ENCODE peak calls at places on chromosomes 13 and 19, in five cellular contexts. D, C, Z, B and W are unnamed samples.

GRCh38 chr19:2127758-2128157 is 23.6 kb downstream of the AP3D1 start:
- DNase-seq in D (no peak), C (no peak), Z (no peak), B (no peak), W (no peak)

GRCh38 chr13:108288741-108289140 is 19.2 kb downstream of the TNFSF13B start:
- DNase-seq in D (no peak), C (no peak), Z (no peak), B (no peak), W (no peak)

GRCh38 chr13:48636550-48636949 is 17.2 kb upstream of the CYSLTR2 start:
- DNase-seq in D (no peak), C (no peak), Z (no peak), B (no peak), W (peak; percentile 31)

GRCh38 chr13:103104340-103104739 is 38.1 kb upstream of the SLC10A2 start:
- DNase-seq in D (no peak), C (no peak), Z (no peak), B (no peak), W (no peak)

GRCh38 chr19:35890113-35890650 is 10.2 kb downstream of the NFKBID start:
- DNase-seq in D (no peak), C (no peak), Z (no peak), B (no peak), W (no peak)

GRCh38 chr19:18761531-18762110 is 29.5 kb downstream of the COMP start:
- DNase-seq in D (no peak), C (no peak), Z (no peak), B (no peak), W (no peak)

GRCh38 chr13:28582225-28582891 is 76.6 kb upstream of the POMP start:
- DNase-seq in D (no peak), C (no peak), Z (peak; percentile 38), B (no peak), W (peak; percentile 53)

GRCh38 chr13:113152894-113153809 is 5.3 kb upstream of the PROZ start:
- DNase-seq in D (peak; percentile 10), C (peak; percentile 65), Z (peak; percentile 32), B (no peak), W (no peak)

GRCh38 chr13:51737609-51738008 is 66.4 kb downstream of the DHRS12 start:
- DNase-seq in D (no peak), C (no peak), Z (no peak), B (no peak), W (no peak)

GRCh38 chr13:101706651-101707050 is 254.2 kb downstream of the ITGBL1 start:
- DNase-seq in D (peak; percentile 13), C (no peak), Z (no peak), B (no peak), W (peak; percentile 94)

GRCh38 chr19:40990972-40991381 is at the start of gene CYP2B6:
- DNase-seq in D (no peak), C (no peak), Z (no peak), B (no peak), W (no peak)
- TF ChIP-seq RCOR1 in D (no peak), C (no peak), Z (no peak), B (no peak), W (no peak)

GRCh38 chr13:73544175-73544574 is 485.4 kb downstream of the KLF5 start:
- DNase-seq in D (peak; percentile 4), C (no peak), Z (no peak), B (no peak), W (no peak)
- TF ChIP-seq RCOR1 in D (no peak), C (no peak), Z (no peak), B (no peak), W (no peak)

DNA sequence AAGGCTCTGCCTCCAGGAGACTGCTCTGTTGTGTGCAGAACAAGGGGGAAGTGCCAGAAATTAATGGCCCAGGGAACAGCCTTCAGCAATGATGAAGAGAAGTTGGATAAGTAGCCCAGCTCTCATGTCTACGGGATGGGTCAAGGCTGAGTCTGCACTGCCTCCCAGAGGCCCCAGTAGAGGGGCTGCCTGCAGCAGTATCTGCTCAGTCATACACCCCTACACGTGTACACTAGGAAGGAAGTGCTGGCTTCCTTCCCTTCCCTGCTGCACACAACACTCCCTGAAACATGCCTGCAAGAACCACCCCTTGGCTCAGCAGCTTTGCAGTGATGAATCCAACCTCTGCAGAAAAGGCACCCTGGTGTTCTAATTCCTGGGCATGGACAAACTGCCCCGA is 54.5 kb upstream of the URI1 start:
- DNase-seq in D (no peak), C (peak; percentile 38), Z (no peak), B (no peak), W (peak; percentile 10)
- TF ChIP-seq RCOR1 in D (no peak), C (no peak), Z (no peak), B (no peak), W (no peak)

GRCh38 chr19:50507376-50507775 is 3.6 kb downstream of the JOSD2 start:
- DNase-seq in D (no peak), C (no peak), Z (no peak), B (no peak), W (no peak)
- TF ChIP-seq RCOR1 in D (no peak), C (no peak), Z (no peak), B (no peak), W (no peak)

GRCh38 chr19:12786149-12786870 is 5.0 kb upstream of the JUNB start:
- DNase-seq in D (peak; percentile 31), C (peak; percentile 46), Z (no peak), B (no peak), W (no peak)
- TF ChIP-seq RCOR1 in D (no peak), C (no peak), Z (no peak), B (no peak), W (no peak)

DNA sequence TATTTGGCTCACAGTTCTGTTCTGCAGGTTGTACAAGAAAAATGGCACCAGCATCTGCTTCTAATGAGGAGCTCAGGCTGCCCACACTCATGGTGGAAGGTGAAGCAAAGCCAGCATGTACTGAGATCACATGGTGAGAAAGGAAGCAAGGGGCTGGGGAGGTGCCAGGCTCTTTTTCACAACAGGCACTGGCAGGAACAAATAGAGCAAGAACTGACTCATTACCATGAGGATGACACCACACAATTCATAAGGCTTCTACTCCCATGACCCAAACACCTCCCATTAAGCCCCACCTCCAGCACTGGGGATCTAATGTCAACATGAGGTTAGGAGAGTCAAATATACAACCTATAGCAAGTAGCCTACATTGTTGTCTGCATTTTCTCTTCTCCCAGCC is 522.6 kb downstream of the RFC3 start:
- DNase-seq in D (peak; percentile 69), C (no peak), Z (no peak), B (no peak), W (no peak)
- TF ChIP-seq RCOR1 in D (no peak), C (no peak), Z (no peak), B (no peak), W (no peak)

DNA sequence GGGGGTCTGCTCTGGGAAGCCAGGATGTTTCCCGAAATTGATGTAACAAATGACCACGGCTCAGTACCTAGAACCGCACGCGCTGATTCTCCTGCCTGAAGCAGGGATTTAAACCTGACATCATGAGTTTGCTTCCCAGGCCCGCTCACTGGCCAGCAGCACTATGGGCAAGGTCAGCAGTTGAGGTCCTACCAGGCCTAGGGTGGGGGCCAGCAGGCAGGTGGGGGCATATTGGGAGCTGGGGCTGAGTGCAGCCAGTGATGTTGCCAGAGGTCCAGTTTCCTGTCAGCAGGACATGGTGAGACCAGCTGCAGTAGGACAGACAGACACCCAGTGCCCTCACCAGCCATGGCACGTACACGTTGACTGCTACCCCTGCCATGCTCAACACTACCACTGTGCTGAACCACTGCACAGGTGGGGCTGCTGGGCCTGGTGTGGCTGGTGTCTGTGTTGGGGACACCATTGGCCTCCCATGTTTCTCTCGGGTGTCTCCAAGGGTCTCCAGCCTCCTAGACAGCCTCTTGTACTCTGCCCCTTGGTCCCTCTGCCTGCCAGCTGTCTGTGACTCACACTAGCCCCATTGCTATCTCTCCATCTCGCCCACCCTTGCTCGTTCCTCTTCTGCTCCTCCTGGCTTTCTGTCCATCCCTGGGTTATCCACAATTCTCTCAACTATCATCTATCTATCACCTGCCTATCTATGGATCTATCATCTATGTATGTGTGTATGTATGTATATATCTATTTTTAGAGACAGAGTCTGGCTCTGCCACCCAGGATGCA is 1.1 kb upstream of the C19orf85 start:
- DNase-seq in D (no peak), C (no peak), Z (no peak), B (no peak), W (no peak)
- TF ChIP-seq RCOR1 in D (no peak), C (no peak), Z (no peak), B (no peak), W (no peak)

GRCh38 chr13:65889368-65889767 is 1340.8 kb downstream of the PCDH9 start:
- DNase-seq in D (no peak), C (no peak), Z (no peak), B (no peak), W (peak; percentile 47)

GRCh38 chr13:65894049-65894448 is 1336.1 kb downstream of the PCDH9 start:
- DNase-seq in D (no peak), C (no peak), Z (no peak), B (no peak), W (no peak)

GRCh38 chr13:65892859-65893258 is 1337.3 kb downstream of the PCDH9 start:
- DNase-seq in D (no peak), C (no peak), Z (no peak), B (no peak), W (peak; percentile 7)
- TF ChIP-seq RCOR1 in D (no peak), C (no peak), Z (no peak), B (no peak), W (no peak)

DNA sequence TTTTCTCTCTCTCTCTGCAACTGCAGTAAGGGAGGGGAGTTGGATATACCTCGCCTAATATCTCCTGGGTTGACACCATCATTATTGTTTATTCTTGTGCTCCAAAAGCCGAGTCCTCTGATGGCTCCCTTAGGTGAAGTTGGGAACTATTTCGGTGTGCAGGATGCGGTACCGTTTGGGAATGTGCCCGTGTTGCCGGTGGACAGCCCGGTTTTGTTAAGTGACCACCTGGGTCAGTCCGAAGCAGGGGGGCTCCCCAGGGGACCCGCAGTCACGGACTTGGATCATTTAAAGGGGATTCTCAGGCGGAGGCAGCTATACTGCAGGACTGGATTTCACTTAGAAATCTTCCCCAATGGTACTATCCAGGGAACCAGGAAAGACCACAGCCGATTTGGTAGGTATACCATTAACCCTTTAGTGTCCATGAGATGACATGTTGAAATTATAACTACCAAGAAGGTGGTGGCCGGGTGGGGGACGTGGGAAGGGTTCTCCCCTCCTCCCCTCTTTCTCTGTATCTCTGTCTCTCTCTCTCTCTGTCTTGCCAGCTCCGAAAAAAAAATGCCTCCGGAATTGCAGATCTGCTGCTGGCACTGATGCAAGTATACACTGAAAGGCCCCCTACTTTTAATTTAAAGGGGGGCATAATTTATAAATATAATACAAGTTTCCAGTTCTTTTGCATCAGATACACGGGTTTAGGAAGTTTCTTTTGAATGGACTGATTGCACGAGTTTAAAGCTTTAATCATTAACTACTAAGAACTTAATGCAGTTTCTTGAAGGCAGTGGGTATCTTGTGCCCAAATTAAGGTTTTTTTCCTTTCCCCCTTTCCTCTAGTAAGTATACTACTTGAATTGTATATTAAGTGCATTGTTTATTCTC is 1.2 kb downstream of the FGF9 start:
- DNase-seq in D (no peak), C (peak; percentile 31), Z (no peak), B (no peak), W (no peak)
- TF ChIP-seq RCOR1 in D (no peak), C (no peak), Z (no peak), B (no peak), W (no peak)